ENCODE peak calls at places on chromosomes 4 and X, in ten cellular contexts. G, W, E, R, B, F, X, C, L and D are unnamed samples.

GRCh38 chr4:124970011-124970410 is 257.5 kb upstream of the ANKRD50 start:
- DNase-seq in G (no peak), W (no peak), E (peak; percentile 14), R (peak; percentile 6), B (no peak), F (no peak), X (no peak), C (no peak), L (no peak), D (no peak)

GRCh38 chrX:72545990-72546389 is 26.7 kb downstream of the HDAC8 start:
- DNase-seq in G (no peak), W (no peak), E (no peak), R (no peak), B (no peak), F (no peak), X (peak; percentile 53), C (no peak), L (no peak), D (peak; percentile 65)

GRCh38 chr4:15779336-15779735 is 1.2 kb downstream of the CD38 start:
- DNase-seq in G (peak; percentile 58), W (peak; percentile 58), E (peak; percentile 88), R (peak; percentile 69), B (peak; percentile 65), F (peak; percentile 83), X (peak; percentile 57), C (peak; percentile 69), L (peak; percentile 61), D (no peak)

GRCh38 chr4:8285976-8286718 is 16.6 kb downstream of the HTRA3 start:
- DNase-seq in G (no peak), W (peak; percentile 74), E (no peak), R (no peak), B (no peak), F (no peak), X (no peak), C (no peak), L (no peak), D (no peak)

GRCh38 chr4:121885115-121885514 is 14.8 kb upstream of the BBS7 start:
- DNase-seq in G (no peak), W (no peak), E (no peak), R (no peak), B (no peak), F (no peak), X (no peak), C (no peak), L (no peak), D (no peak)

GRCh38 chr4:119656986-119657635 is 28.5 kb upstream of the PDE5A start:
- DNase-seq in G (no peak), W (no peak), E (peak; percentile 63), R (peak; percentile 43), B (no peak), F (no peak), X (no peak), C (no peak), L (no peak), D (no peak)

GRCh38 chr4:73734405-73735070 is 5.8 kb upstream of the CXCL8 start:
- DNase-seq in G (no peak), W (no peak), E (peak; percentile 77), R (peak; percentile 53), B (no peak), F (no peak), X (no peak), C (no peak), L (no peak), D (no peak)

GRCh38 chrX:10296581-10296980 is 139.8 kb downstream of the CLCN4 start:
- DNase-seq in G (no peak), W (no peak), E (peak; percentile 79), R (peak; percentile 63), B (no peak), F (no peak), X (no peak), C (no peak), L (no peak), D (no peak)

DNA sequence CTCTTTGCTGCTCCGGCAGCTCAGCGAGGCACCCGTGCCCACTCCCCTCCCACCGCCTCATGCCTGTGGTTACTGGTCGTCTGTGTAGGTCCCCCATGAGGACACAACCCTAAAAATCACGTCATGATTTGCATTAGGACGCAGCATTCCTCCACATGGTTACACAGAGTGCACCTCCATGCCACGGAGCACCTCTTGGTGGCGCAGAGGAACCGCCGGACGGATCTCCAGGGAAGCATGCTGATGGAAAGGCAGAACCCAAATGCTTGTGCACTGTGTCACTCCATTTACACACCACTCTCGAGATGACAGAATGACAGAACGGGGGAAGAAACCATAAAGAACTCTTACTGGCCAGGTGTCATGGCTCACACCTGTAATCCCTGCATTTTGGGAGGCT is 22.4 kb downstream of the FAM53A start:
- DNase-seq in G (no peak), W (no peak), E (no peak), R (no peak), B (no peak), F (no peak), X (no peak), C (no peak), L (no peak), D (no peak)
- H3K4me1 ChIP-seq in G (no peaks in the 10 kb centered on the region), W (no peaks in the 10 kb centered on the region), E (peaks cover 4% of the 10 kb centered on the region), R (no peaks in the 10 kb centered on the region), B (no peaks in the 10 kb centered on the region), F (no peaks in the 10 kb centered on the region), X (no peaks in the 10 kb centered on the region), C (no peaks in the 10 kb centered on the region), L (no peaks in the 10 kb centered on the region), D (no peaks in the 10 kb centered on the region)

GRCh38 chr4:165478260-165478659 is 99.5 kb downstream of the CPE start:
- DNase-seq in G (no peak), W (no peak), E (no peak), R (no peak), B (no peak), F (no peak), X (no peak), C (no peak), L (no peak), D (no peak)
- H3K9me3 ChIP-seq in G (peaks cover 14% of the 10 kb centered on the region), W (no peaks in the 10 kb centered on the region), E (peaks cover 16% of the 10 kb centered on the region), R (peaks cover 11% of the 10 kb centered on the region), B (no peaks in the 10 kb centered on the region), F (no peaks in the 10 kb centered on the region), X (peaks cover 12% of the 10 kb centered on the region), C (peaks cover 11% of the 10 kb centered on the region), L (no peaks in the 10 kb centered on the region), D (no peaks in the 10 kb centered on the region)

GRCh38 chrX:87067795-87068194 is 449.8 kb upstream of the KLHL4 start:
- DNase-seq in G (no peak), W (no peak), E (no peak), R (no peak), B (no peak), F (no peak), X (no peak), C (no peak), L (no peak), D (no peak)

GRCh38 chrX:87063622-87064021 is 454.0 kb upstream of the KLHL4 start:
- DNase-seq in G (no peak), W (no peak), E (no peak), R (no peak), B (no peak), F (no peak), X (no peak), C (no peak), L (no peak), D (no peak)

DNA sequence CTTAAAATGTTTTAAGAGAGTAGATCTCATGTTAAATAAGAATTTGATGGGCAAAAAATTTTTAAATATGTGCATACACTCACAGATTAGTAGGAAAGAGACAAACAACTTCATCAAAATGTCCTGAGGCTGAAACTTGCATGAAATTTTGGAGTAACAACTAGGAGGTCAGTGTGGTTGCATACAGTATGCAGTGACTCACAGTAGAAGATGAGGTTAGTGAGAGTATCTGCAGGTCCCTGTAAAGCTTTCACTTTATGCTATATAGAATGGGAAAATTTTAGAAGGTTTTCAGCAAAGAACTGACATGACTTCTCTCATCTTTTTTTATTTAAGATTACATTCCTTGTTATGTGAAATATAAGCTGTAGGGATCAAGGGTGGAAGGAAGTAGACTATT is 453.1 kb upstream of the KLHL4 start:
- DNase-seq in G (no peak), W (no peak), E (no peak), R (no peak), B (no peak), F (no peak), X (no peak), C (no peak), L (no peak), D (no peak)
- H3K36me3 ChIP-seq in G (no peaks in the 10 kb centered on the region), W (no peaks in the 10 kb centered on the region), E (no peaks in the 10 kb centered on the region), R (no peaks in the 10 kb centered on the region), B (no peaks in the 10 kb centered on the region), F (no peaks in the 10 kb centered on the region), X (no peaks in the 10 kb centered on the region), C (no peaks in the 10 kb centered on the region), L (no peaks in the 10 kb centered on the region), D (no peaks in the 10 kb centered on the region)

GRCh38 chr4:1171306-1172227 is 816 bp downstream of the SPON2 start:
- DNase-seq in G (no peak), W (no peak), E (no peak), R (no peak), B (peak; percentile 72), F (peak; percentile 25), X (peak; percentile 27), C (no peak), L (peak; percentile 42), D (no peak)
- H3K4me1 ChIP-seq in G (peaks cover 50% of the 10 kb centered on the region), W (peaks cover 53% of the 10 kb centered on the region), E (peaks cover 71% of the 10 kb centered on the region), R (peaks cover 27% of the 10 kb centered on the region), B (peaks cover 34% of the 10 kb centered on the region), F (peaks cover 22% of the 10 kb centered on the region), X (peaks cover 25% of the 10 kb centered on the region), C (peaks cover 4% of the 10 kb centered on the region), L (peaks cover 12% of the 10 kb centered on the region), D (peaks cover 11% of the 10 kb centered on the region)